ENCODE peak calls at places on chromosome 1, in four cellular contexts. M, L, W and K are unnamed samples.

GRCh38 chr1:169426174-169426716 is 1.0 kb downstream of the CCDC181 start:
- DNase-seq in W (no peak), M (no peak), L (no peak), K (no peak)

GRCh38 chr1:108149796-108150467 is 50.2 kb downstream of the SLC25A24 start:
- DNase-seq in M (no peak), L (no peak), W (no peak), K (no peak)

GRCh38 chr1:12539705-12540579 is 78.1 kb downstream of the DHRS3 start:
- DNase-seq in L (no peak), M (peak; percentile 42), W (no peak), K (peak; percentile 97)

GRCh38 chr1:240282061-240282830 is 190.6 kb downstream of the FMN2 start:
- DNase-seq in M (no peak), W (no peak), L (no peak), K (no peak)

GRCh38 chr1:58683519-58683918 is 16.3 kb downstream of the MYSM1 start:
- DNase-seq in M (no peak), W (no peak), L (no peak), K (no peak)

GRCh38 chr1:172898866-172899265 is 151.9 kb downstream of the TNFSF18 start:
- DNase-seq in M (no peak), W (no peak), L (no peak), K (no peak)

GRCh38 chr1:214318356-214318755 is 37.4 kb downstream of the SMYD2 start:
- DNase-seq in W (no peak), L (no peak), M (no peak), K (no peak)

GRCh38 chr1:40305871-40306270 is 11.2 kb downstream of the COL9A2 start:
- DNase-seq in W (no peak), M (no peak), L (no peak), K (no peak)

GRCh38 chr1:47593598-47594285 is 155.9 kb downstream of the FOXD2 start:
- DNase-seq in L (no peak), W (no peak), M (no peak), K (no peak)

GRCh38 chr1:119554188-119554587 is 47.2 kb downstream of the HSD3B1 start:
- DNase-seq in L (no peak), M (no peak), W (no peak), K (no peak)

GRCh38 chr1:111199881-111200801 is at the start of gene DENND2D:
- DNase-seq in W (no peak), M (peak; percentile 84), L (no peak), K (peak; percentile 74)

GRCh38 chr1:162903246-162903645 is 42.3 kb upstream of the CCDC190 start:
- DNase-seq in L (no peak), W (no peak), M (no peak), K (no peak)

GRCh38 chr1:228423399-228424053 is 6.9 kb upstream of the TRIM17 start:
- DNase-seq in W (no peak), L (no peak), M (no peak), K (no peak)

GRCh38 chr1:41954533-41954944 is 35.8 kb upstream of the HIVEP3 start:
- DNase-seq in L (peak; percentile 27), M (no peak), W (no peak), K (no peak)

GRCh38 chr1:36161656-36162531 is 5.9 kb downstream of the MAP7D1 start:
- DNase-seq in W (peak; percentile 25), L (no peak), M (peak; percentile 77), K (no peak)

GRCh38 chr1:68078647-68079046 is 28.2 kb upstream of the DIRAS3 start:
- DNase-seq in M (no peak), L (no peak), W (no peak), K (no peak)

GRCh38 chr1:154755858-154756730 is 114.0 kb downstream of the KCNN3 start:
- DNase-seq in M (no peak), L (no peak), W (no peak), K (no peak)

GRCh38 chr1:181124206-181124825 is 35.8 kb downstream of the IER5 start:
- DNase-seq in W (no peak), L (no peak), M (no peak), K (no peak)

GRCh38 chr1:244435562-244436205 is 16.0 kb downstream of the ADSS2 start:
- DNase-seq in L (no peak), M (no peak), W (no peak), K (no peak)

GRCh38 chr1:42952353-42953001 is 6.2 kb downstream of the SLC2A1 start:
- DNase-seq in W (no peak), M (peak; percentile 83), L (no peak), K (no peak)

GRCh38 chr1:83964153-83964552 is 34.8 kb downstream of the TTLL7 start:
- DNase-seq in M (no peak), W (no peak), L (no peak), K (no peak)

GRCh38 chr1:188463919-188464318 is 1635.2 kb downstream of the PLA2G4A start:
- DNase-seq in M (no peak), W (no peak), L (no peak), K (no peak)

GRCh38 chr1:175166746-175167145 is 25.8 kb downstream of the KIAA0040 start:
- DNase-seq in W (no peak), L (no peak), M (no peak), K (no peak)

GRCh38 chr1:8496473-8496872 is 178.6 kb downstream of the SLC45A1 start:
- DNase-seq in W (no peak), M (no peak), L (no peak), K (no peak)

GRCh38 chr1:31505884-31506497 is 70.3 kb upstream of the TINAGL1 start:
- DNase-seq in L (no peak), W (no peak), M (no peak), K (no peak)

GRCh38 chr1:112373841-112374240 is 22.2 kb upstream of the CTTNBP2NL start:
- DNase-seq in M (no peak), W (no peak), L (no peak), K (no peak)

GRCh38 chr1:3021233-3021671 is at the start of gene ACTRT2:
- DNase-seq in L (no peak), W (no peak), M (no peak), K (peak; percentile 62)

GRCh38 chr1:24540051-24540905 is 15.6 kb upstream of the NCMAP start:
- DNase-seq in M (no peak), L (no peak), W (no peak), K (no peak)
- H3K4me1 ChIP-seq in M (peaks cover 32% of the 10 kb centered on the region), L (peaks cover 40% of the 10 kb centered on the region), W (peaks cover 64% of the 10 kb centered on the region), K (no peaks in the 10 kb centered on the region)

DNA sequence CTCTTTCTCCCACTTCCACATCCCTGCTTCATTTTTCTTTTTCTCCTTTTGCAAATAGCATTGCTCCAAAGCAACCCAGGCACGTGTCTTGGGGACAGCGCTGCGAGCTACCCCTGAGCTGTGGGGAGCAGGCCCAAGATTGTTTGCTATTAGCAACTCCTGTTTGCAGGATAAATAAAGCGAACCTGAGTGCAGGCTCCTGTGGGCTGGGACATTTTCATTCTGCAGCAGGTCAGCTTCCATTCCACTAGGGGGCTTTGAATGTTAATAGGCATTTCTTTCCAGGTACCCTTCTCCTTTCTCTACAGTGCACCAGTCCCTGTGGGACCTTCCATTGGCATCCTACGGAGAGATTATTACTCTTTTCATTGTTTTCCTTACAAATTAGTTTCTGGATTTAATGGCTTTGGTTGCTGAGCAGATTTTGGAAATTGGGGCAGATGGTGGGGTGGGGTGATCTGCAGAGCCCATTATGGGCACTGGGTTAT is 54.0 kb downstream of the OLFML3 start:
- DNase-seq in W (no peak), L (peak; percentile 10), M (no peak), K (no peak)
- H3K4me3 ChIP-seq in W (no peak overlapping the region), L (no peak overlapping the region), M (no peak overlapping the region), K (no peak overlapping the region)

GRCh38 chr1:222586842-222587241 is 2.9 kb downstream of the TAF1A start:
- DNase-seq in W (no peak), M (no peak), L (no peak), K (no peak)
- H3K36me3 ChIP-seq in W (peaks cover 27% of the 10 kb centered on the region), M (no peaks in the 10 kb centered on the region), L (peaks cover 29% of the 10 kb centered on the region), K (peaks cover 14% of the 10 kb centered on the region)

DNA sequence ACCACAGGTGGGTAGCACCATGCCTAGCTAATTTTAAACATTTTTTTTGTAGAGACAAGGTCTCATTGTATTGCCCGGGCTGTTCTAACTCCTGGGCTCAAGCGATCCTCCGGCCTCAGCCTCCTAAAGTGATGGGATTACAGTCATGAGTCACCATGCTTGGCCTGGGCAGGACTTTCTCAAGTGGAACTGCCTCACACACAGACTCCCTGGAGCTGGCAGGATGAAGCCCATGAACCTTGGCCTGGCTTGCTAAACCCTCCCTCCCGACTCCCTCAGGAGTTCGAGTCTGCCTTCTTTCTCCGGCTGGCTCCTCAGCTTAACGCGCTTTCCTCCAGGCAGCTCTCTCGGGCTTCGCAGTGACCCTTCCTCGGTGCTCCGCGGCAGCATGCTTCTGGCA is 7.7 kb upstream of the ECE1 start:
- DNase-seq in W (no peak), L (no peak), M (no peak), K (peak; percentile 81)
- H3K4me1 ChIP-seq in W (peaks cover 79% of the 10 kb centered on the region), L (peaks cover 46% of the 10 kb centered on the region), M (peaks cover 16% of the 10 kb centered on the region), K (no peaks in the 10 kb centered on the region)

DNA sequence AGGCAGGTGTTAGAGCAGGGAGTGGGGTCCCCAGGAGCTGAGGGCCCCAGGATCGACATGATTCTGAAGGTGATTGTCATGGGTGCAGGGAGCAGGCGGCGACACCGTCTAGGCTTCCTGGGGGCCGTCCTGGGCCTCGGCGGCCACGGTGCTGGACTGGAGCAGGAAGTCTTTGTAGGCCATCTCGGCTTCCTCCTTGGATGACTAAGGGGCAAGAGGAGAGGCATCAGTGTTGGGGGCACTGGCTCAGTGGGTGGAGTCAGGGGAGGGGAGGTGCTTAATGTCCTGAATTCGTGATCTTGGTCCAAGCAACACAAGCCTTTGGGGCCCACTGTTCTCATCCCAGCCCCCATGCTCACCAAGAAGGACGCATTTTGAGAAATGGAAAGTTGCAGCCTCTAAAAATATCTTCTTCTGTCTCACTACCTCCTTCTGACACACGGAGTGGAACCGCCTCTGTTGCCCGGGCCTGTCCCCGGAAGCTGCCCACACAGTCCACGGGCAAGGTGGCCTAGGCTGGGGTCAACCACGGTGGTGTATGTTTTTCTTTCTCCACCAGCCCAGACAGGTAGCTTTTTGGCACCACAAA is 8.6 kb upstream of the FCMR start:
- DNase-seq in L (no peak), W (peak; percentile 33), M (peak; percentile 94), K (no peak)
- H3K4me3 ChIP-seq in L (no peak overlapping the region), W (peak overlapping the region; percentile 7), M (no peak overlapping the region), K (no peak overlapping the region)

GRCh38 chr1:9558946-9559545 is 19.8 kb downstream of the SLC25A33 start:
- DNase-seq in M (no peak), L (no peak), W (no peak), K (no peak)

GRCh38 chr1:9561429-9561828 is 22.2 kb downstream of the SLC25A33 start:
- DNase-seq in M (no peak), W (no peak), L (no peak), K (no peak)

GRCh38 chr1:9558271-9558945 is 19.1 kb downstream of the SLC25A33 start:
- DNase-seq in L (no peak), W (no peak), M (no peak), K (no peak)

GRCh38 chr1:9557624-9558023 is 18.4 kb downstream of the SLC25A33 start:
- DNase-seq in L (no peak), W (no peak), M (no peak), K (no peak)

GRCh38 chr1:9559673-9560072 is 20.4 kb downstream of the SLC25A33 start:
- DNase-seq in M (no peak), W (no peak), L (no peak), K (no peak)
- H3K36me3 ChIP-seq in M (no peaks in the 10 kb centered on the region), W (peaks cover 13% of the 10 kb centered on the region), L (no peaks in the 10 kb centered on the region), K (no peaks in the 10 kb centered on the region)